ENCODE peak calls at places on chromosomes 16 and 17, in five cellular contexts. C, F, L, H and U are unnamed samples. For H3K9me3, the result is how much of the 10 kb centered on the place peaks cover.

GRCh38 chr16:64225696-64226095 is 896.2 kb downstream of the CDH11 start:
- DNase-seq in F (no peak), H (no peak), L (no peak), C (no peak), U (no peak)

GRCh38 chr17:59037960-59038359 is 68.7 kb downstream of the TRIM37 start:
- DNase-seq in F (no peak), C (no peak), L (no peak), H (no peak), U (no peak)

GRCh38 chr16:8200839-8201238 is 389.5 kb downstream of the TMEM114 start:
- DNase-seq in C (no peak), H (no peak), F (no peak), L (no peak), U (no peak)

GRCh38 chr17:38898812-38899348 is 26.5 kb upstream of the LASP1NB start:
- DNase-seq in H (no peak), C (peak), F (no peak), L (no peak), U (peak)

GRCh38 chr16:24075929-24076716 is 180.0 kb upstream of the CACNG3 start:
- DNase-seq in C (no peak), H (no peak), L (peak), F (no peak), U (no peak)

GRCh38 chr16:73232555-73233422 is 184.9 kb upstream of the ZFHX3 start:
- DNase-seq in C (peak), F (peak), L (peak), H (no peak), U (no peak)

GRCh38 chr17:70868134-70868533 is 698.8 kb downstream of the KCNJ2 start:
- DNase-seq in C (no peak), F (no peak), H (no peak), L (no peak), U (no peak)

GRCh38 chr17:56440391-56440790 is 153.1 kb upstream of the NOG start:
- DNase-seq in C (no peak), H (no peak), L (no peak), F (peak), U (no peak)

GRCh38 chr17:31499771-31500554 is 108.5 kb downstream of the RAB11FIP4 start:
- DNase-seq in F (peak), C (peak), L (peak), H (peak), U (peak)

GRCh38 chr16:66510298-66510697 is 39.6 kb downstream of the TK2 start:
- DNase-seq in H (no peak), F (no peak), C (no peak), L (no peak), U (no peak)

GRCh38 chr16:87702325-87702811 is 63.4 kb downstream of the KLHDC4 start:
- DNase-seq in C (peak), F (no peak), H (no peak), L (no peak), U (no peak)

GRCh38 chr16:23847938-23848337 is 12.2 kb downstream of the PRKCB start:
- DNase-seq in L (no peak), H (no peak), C (no peak), F (no peak), U (peak)

GRCh38 chr16:88787579-88788314 is 2.7 kb upstream of the PIEZO1 start:
- DNase-seq in C (no peak), L (no peak), F (no peak), H (no peak), U (no peak)

GRCh38 chr17:70080541-70081347 is 5.7 kb downstream of the KCNJ16 start:
- DNase-seq in C (peak), F (peak), L (no peak), H (no peak), U (no peak)

GRCh38 chr16:84826558-84826941 is 6.8 kb downstream of the CRISPLD2 start:
- DNase-seq in C (peak), F (no peak), L (no peak), H (no peak), U (no peak)

GRCh38 chr16:14251419-14251818 is 180.3 kb downstream of the MRTFB start:
- DNase-seq in F (no peak), C (no peak), H (no peak), L (no peak), U (no peak)

GRCh38 chr17:731943-732787 is at the start of gene TLCD3A:
- DNase-seq in F (peak), H (peak), C (peak), L (no peak), U (peak)

GRCh38 chr17:79630120-79630519 is 19.3 kb upstream of the RBFOX3 start:
- DNase-seq in C (no peak), F (no peak), H (no peak), L (no peak), U (no peak)

GRCh38 chr16:9000664-9001063 is 37.0 kb upstream of the USP7 start:
- DNase-seq in F (no peak), L (no peak), C (no peak), H (no peak), U (no peak)

GRCh38 chr16:71479420-71479819 is 9.7 kb downstream of the ZNF19 start:
- DNase-seq in C (peak), L (no peak), H (no peak), F (no peak), U (no peak)

GRCh38 chr17:35923609-35924114 is 6.9 kb downstream of the RDM1 start:
- DNase-seq in C (no peak), F (no peak), L (no peak), H (no peak), U (no peak)

GRCh38 chr16:21971856-21972255 is 18.7 kb downstream of the UQCRC2 start:
- DNase-seq in H (no peak), L (no peak), C (no peak), F (no peak), U (no peak)

GRCh38 chr17:34177642-34178041 is 77.4 kb upstream of the CCL2 start:
- DNase-seq in H (no peak), F (peak), C (peak), L (no peak), U (no peak)

GRCh38 chr16:54477766-54478165 is 191.2 kb upstream of the IRX3 start:
- DNase-seq in C (no peak), L (no peak), F (no peak), H (no peak), U (no peak)

DNA sequence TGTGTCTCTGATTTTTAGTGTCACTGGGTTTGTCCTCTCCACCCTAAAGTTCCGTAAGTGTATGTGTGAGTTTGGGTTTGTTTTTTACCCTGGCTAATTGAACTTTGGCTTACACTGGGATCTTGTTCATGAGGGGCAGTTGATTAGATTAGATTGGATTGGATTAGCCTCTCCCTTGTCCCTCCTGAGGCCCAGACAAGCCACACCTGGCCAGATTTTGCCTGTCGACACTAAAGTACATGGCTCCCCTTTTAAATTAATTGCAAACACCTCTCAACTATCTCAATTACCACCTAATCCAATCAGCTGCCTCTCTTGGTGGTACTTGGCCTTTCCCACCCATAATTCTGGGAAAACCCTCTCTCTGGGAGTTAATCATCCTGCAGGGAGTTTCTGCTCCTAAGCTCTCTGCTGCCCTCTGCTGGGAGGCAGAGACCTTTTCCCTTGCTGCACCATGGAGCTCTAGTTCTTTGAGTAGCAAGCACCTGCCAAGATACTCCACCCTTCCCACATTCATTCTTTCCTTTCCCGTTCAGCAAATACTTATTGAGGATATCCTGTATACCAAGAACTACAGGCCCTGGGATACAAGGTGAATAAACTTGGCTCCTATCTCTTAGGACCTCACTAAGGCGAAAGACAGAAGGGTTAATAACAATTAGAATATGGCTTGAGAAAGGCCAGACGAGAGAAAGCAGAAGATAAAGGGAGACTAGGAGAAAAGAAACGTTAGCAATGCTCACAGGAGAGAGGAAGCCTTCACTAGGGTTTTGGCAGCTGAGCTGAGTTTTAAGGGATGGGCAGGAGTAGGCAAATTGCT is 60.0 kb upstream of the MPHOSPH6 start:
- DNase-seq in H (no peak), C (peak), F (peak), L (peak), U (peak)
- H3K9me3 ChIP-seq in H (under half), C (under half), F (under half), L (under half), U (under half)

DNA sequence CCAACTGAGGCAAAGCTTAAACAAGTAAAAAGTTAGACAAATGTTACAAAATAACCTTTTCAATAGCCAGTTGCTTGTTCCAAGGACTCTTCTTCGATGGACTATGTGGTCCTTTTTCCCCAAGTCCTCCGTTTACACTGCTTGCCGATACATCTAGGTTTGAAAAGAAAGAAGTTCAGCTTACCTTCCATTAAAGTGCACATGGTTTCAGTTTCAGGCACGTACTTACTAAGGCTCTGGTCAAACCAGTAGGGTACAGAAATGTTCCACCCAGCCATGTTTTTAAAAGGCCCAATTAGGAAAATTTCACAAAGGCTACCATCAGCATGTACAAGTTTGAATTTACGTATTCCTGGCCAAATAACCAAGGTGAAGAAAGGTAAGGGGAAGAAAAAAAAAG is 2.1 kb downstream of the SRSF2 start:
- DNase-seq in H (no peak), L (no peak), F (peak), C (peak), U (no peak)
- H3K4me3 ChIP-seq in H (peak), L (peak), F (peak), C (peak), U (peak)

DNA sequence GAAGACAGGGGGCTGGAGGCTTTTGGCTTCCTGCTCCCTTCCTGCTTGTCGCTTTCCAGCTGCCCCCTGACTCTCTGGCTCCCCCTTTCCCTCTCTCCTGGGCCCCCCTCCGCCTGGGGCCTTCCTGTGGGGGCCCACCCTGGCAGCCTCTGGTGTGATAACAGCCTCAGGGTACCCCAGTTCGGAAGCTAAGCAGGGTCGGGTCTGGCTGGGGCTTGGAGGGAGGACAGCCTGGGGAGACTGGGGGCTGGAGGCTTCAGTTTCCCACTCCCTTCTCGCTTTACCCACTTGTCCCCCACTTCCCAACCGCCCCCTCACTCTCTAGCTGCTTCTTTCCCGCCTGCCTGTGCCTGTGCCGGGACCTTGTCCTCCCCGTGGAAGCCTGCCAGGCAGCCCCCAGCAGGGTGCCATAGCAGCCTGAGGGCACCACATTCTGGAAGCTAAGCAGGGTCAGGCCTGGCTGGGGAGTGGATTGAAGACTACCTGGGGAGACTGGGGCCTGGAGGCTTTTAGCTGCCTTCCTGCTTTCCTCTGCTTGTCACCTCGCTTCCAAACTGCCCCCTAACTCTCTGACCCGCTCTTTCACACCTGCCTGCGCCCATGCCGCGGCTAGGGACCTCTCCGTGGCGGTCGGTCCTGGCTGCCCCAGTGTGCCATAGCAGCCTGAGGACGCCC is 2275.5 kb downstream of the TP53TG3F start:
- DNase-seq in L (no peak), F (no peak), C (no peak), H (no peak), U (no peak)
- H3K9me3 ChIP-seq in L (under half), F (under half), C (under half), H (under half), U (under half)

DNA sequence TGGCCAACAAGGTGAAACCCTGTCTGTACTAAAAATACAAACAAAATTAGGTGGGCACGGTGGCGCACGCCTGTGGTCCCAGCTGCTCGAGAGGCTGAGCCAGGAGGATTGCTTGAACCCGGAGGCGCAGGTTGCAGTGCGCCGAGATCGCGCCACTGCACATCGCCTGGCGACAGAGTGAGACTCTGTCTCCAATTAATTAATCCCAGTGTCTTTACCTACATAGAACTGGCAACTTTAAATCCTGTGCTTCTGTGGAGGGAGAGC is 1.5 kb upstream of the ELOB start:
- DNase-seq in H (no peak), F (no peak), L (no peak), C (no peak), U (no peak)
- H3K4me3 ChIP-seq in H (peak), F (peak), L (peak), C (peak), U (peak)

GRCh38 chr17:22490399-22490798 is 798.1 kb downstream of the KCNJ18 start:
- DNase-seq in F (no peak), C (no peak), L (no peak), H (no peak), U (no peak)
- H3K9me3 ChIP-seq in F (under half), C (under half), L (under half), H (under half), U (under half)

DNA sequence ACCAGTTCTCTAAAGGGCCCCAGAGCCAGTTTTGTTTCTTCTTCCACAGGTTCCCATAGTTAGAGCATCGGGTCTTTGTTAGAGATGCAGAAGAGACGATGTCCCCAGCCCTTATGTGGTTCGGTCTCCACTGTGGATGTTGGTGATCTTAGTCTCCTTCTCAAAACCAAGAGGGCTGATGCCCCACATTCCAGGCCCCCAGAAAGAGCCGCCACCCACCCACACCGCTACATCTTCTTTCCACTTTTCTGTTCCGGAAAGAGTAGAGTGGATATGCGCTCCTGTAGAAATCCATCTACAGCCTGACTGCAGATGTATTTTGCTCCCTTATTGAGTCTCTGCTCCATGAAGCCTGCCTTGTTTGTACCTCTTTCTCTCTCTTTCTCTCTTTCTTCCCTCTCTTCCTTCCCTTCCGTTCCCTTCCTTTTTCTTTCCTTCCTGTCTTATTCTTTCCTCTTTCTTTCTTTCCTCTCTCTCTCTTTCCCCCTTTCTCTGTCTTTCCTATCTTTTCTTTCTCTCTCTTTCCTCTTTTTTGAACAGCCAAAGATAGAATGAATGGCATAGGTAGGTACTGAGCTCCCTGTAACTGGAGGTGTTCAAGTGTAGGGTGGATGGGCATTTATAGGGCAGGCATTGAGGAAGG is 224.3 kb downstream of the SEC14L1 start:
- DNase-seq in C (no peak), L (no peak), H (no peak), F (no peak), U (no peak)
- H3K4me3 ChIP-seq in C (no peak), L (peak), H (no peak), F (no peak), U (no peak)

GRCh38 chr17:6772016-6772415 is 4.0 kb upstream of the FBXO39 start:
- DNase-seq in C (no peak), F (no peak), H (no peak), L (no peak), U (no peak)
- H3K9me3 ChIP-seq in C (under half), F (under half), H (under half), L (under half), U (under half)

DNA sequence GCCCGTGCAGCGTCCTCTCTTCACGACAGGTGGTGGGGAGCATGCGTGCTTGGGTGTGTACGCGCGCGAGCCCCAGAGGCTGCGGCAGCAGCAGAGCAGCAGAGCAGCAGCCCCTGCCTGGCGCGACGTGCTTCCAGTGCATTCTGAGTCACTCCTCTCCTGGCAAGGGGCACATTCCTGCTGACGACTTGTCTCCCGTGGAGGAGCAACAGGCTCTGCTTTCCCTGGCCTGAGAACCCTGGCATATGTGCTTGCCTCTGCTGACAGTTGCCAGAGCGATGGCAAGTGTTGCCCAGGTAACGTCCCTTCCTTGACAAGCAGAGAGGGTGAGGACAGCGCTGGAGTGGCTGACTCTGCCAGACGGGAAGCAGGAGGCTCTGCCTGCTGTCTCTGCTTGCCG is 133.8 kb upstream of the PLCG2 start:
- DNase-seq in H (peak), L (no peak), C (peak), F (peak), U (no peak)
- H3K4me3 ChIP-seq in H (no peak), L (no peak), C (no peak), F (no peak), U (no peak)

GRCh38 chr16:35730251-35730650 is 2270.8 kb downstream of the TP53TG3F start:
- DNase-seq in H (no peak), C (no peak), L (no peak), F (no peak), U (no peak)

GRCh38 chr16:35733971-35734702 is 2274.7 kb downstream of the TP53TG3F start:
- DNase-seq in L (no peak), H (peak), C (no peak), F (no peak), U (no peak)

GRCh38 chr16:35732046-35732810 is 2272.8 kb downstream of the TP53TG3F start:
- DNase-seq in L (no peak), H (no peak), C (no peak), F (no peak), U (no peak)

GRCh38 chr16:35733278-35733965 is 2274.0 kb downstream of the TP53TG3F start:
- DNase-seq in C (no peak), F (no peak), L (no peak), H (no peak), U (no peak)

GRCh38 chr16:35731341-35732040 is 2272.1 kb downstream of the TP53TG3F start:
- DNase-seq in C (no peak), F (no peak), H (no peak), L (no peak), U (no peak)
- H3K9me3 ChIP-seq in C (under half), F (under half), H (under half), L (under half), U (under half)

GRCh38 chr16:4376820-4377572 is 5.3 kb downstream of the VASN start:
- DNase-seq in H (no peak), L (no peak), C (no peak), F (no peak), U (no peak)

GRCh38 chr16:4375717-4376116 is 4.1 kb downstream of the VASN start:
- DNase-seq in H (no peak), F (peak), L (no peak), C (no peak), U (no peak)

GRCh38 chr16:4377573-4378146 is 6.0 kb downstream of the VASN start:
- DNase-seq in L (no peak), F (no peak), H (no peak), C (no peak), U (no peak)

GRCh38 chr16:4378202-4378666 is 6.6 kb downstream of the VASN start:
- DNase-seq in C (no peak), L (no peak), F (no peak), H (no peak), U (no peak)

GRCh38 chr16:4376126-4376819 is 4.6 kb downstream of the VASN start:
- DNase-seq in C (peak), L (no peak), F (peak), H (peak), U (no peak)
- H3K4me3 ChIP-seq in C (no peak), L (no peak), F (peak), H (peak), U (no peak)